ENCODE peak calls at places on chromosomes 4 and X, in four cellular contexts. One of them, this sample, is unnamed.

GRCh38 chrX:9899640-9900075 is 67.5 kb upstream of the CLDN34 start:
- DNase-seq in ELF-1: no peak
- DNase-seq in M059J: no peak
- DNase-seq in pons: peak; percentile 82
- DNase-seq in this sample: peak; percentile 89

GRCh38 chr4:19492611-19493010 is 759.1 kb upstream of the SLIT2 start:
- DNase-seq in ELF-1: no peak
- DNase-seq in M059J: no peak
- DNase-seq in pons: no peak
- DNase-seq in this sample: no peak

GRCh38 chr4:86223472-86223871 is 136.4 kb downstream of the MAPK10 start:
- DNase-seq in ELF-1: peak; percentile 86
- DNase-seq in M059J: peak; percentile 36
- DNase-seq in pons: no peak
- DNase-seq in this sample: peak; percentile 11

GRCh38 chr4:154640999-154641398 is 28.5 kb upstream of the FGG start:
- DNase-seq in ELF-1: no peak
- DNase-seq in M059J: no peak
- DNase-seq in pons: no peak
- DNase-seq in this sample: no peak

GRCh38 chr4:14180166-14180565 is 552.6 kb upstream of the BOD1L1 start:
- DNase-seq in ELF-1: no peak
- DNase-seq in M059J: no peak
- DNase-seq in pons: no peak
- DNase-seq in this sample: no peak

GRCh38 chr4:154004450-154004849 is 215.6 kb upstream of the SFRP2 start:
- DNase-seq in ELF-1: no peak
- DNase-seq in M059J: no peak
- DNase-seq in pons: no peak
- DNase-seq in this sample: no peak

GRCh38 chrX:143476751-143477150 is 40.5 kb downstream of the SPANXN3 start:
- DNase-seq in ELF-1: peak; percentile 19
- DNase-seq in M059J: no peak
- DNase-seq in pons: no peak
- DNase-seq in this sample: no peak

GRCh38 chrX:150569155-150569477 is 695 bp downstream of the MTM1 start:
- DNase-seq in ELF-1: no peak
- DNase-seq in M059J: peak; percentile 50
- DNase-seq in pons: no peak
- DNase-seq in this sample: no peak

GRCh38 chr4:128979934-128980333 is 113.4 kb downstream of the SCLT1 start:
- DNase-seq in ELF-1: no peak
- DNase-seq in M059J: peak; percentile 66
- DNase-seq in pons: peak; percentile 9
- DNase-seq in this sample: no peak

GRCh38 chr4:154465085-154465484 is 26.5 kb downstream of the DCHS2 start:
- DNase-seq in ELF-1: no peak
- DNase-seq in M059J: peak; percentile 77
- DNase-seq in pons: no peak
- DNase-seq in this sample: no peak

GRCh38 chr4:163693211-163693610 is 198.7 kb downstream of the TMA16 start:
- DNase-seq in ELF-1: no peak
- DNase-seq in M059J: peak; percentile 74
- DNase-seq in pons: no peak
- DNase-seq in this sample: no peak

GRCh38 chr4:5635826-5636196 is 72.5 kb downstream of the EVC2 start:
- DNase-seq in ELF-1: no peak
- DNase-seq in M059J: peak; percentile 50
- DNase-seq in pons: no peak
- DNase-seq in this sample: no peak

GRCh38 chr4:181659202-181659601 is 584.0 kb upstream of the TENM3 start:
- DNase-seq in ELF-1: no peak
- DNase-seq in M059J: peak; percentile 67
- DNase-seq in pons: no peak
- DNase-seq in this sample: no peak

GRCh38 chr4:3111461-3111860 is 37.0 kb downstream of the HTT start:
- DNase-seq in ELF-1: peak; percentile 14
- DNase-seq in M059J: peak; percentile 53
- DNase-seq in pons: no peak
- DNase-seq in this sample: no peak

GRCh38 chr4:27787195-27787594 is 926.6 kb downstream of the STIM2 start:
- DNase-seq in ELF-1: no peak
- DNase-seq in M059J: no peak
- DNase-seq in pons: no peak
- DNase-seq in this sample: no peak

GRCh38 chr4:76898949-76899640 is 1.2 kb upstream of the SOWAHB start:
- DNase-seq in ELF-1: no peak
- DNase-seq in M059J: no peak
- DNase-seq in pons: no peak
- DNase-seq in this sample: no peak

GRCh38 chr4:98203406-98204235 is 57.6 kb upstream of the RAP1GDS1 start:
- DNase-seq in ELF-1: peak; percentile 21
- DNase-seq in M059J: no peak
- DNase-seq in pons: no peak
- DNase-seq in this sample: no peak